ENCODE peak calls at places on chromosome 9, in six cellular contexts. M, G, Y, C, V and Q are unnamed samples.

GRCh38 chr9:31027678-31028077 is 1356.8 kb upstream of the ACO1 start:
- DNase-seq in M (no peak), G (no peak), Y (no peak), C (no peak), V (no peak), Q (no peak)

GRCh38 chr9:130030821-130031481 is 12.0 kb downstream of the FNBP1 start:
- DNase-seq in M (no peak), G (no peak), Y (no peak), C (no peak), V (no peak), Q (no peak)

GRCh38 chr9:137555179-137555578 is 3.5 kb downstream of the MRPL41 start:
- DNase-seq in M (no peak), G (no peak), Y (no peak), C (no peak), V (no peak), Q (no peak)

GRCh38 chr9:21708846-21709245 is 93.6 kb upstream of the MTAP start:
- DNase-seq in M (no peak), G (no peak), Y (no peak), C (no peak), V (no peak), Q (no peak)

GRCh38 chr9:131732636-131733340 is 7.1 kb downstream of the RAPGEF1 start:
- DNase-seq in M (no peak), G (no peak), Y (no peak), C (no peak), V (no peak), Q (no peak)

GRCh38 chr9:129785866-129786265 is 17.1 kb upstream of the TOR1B start:
- DNase-seq in M (no peak), G (no peak), Y (no peak), C (no peak), V (no peak), Q (no peak)

GRCh38 chr9:92740446-92740961 is 24.1 kb downstream of the BICD2 start:
- DNase-seq in M (no peak), G (no peak), Y (no peak), C (no peak), V (no peak), Q (no peak)

GRCh38 chr9:133888048-133888778 is 103.9 kb downstream of the VAV2 start:
- DNase-seq in M (no peak), G (no peak), Y (no peak), C (no peak), V (no peak), Q (no peak)

GRCh38 chr9:95809686-95810085 is 65.8 kb upstream of the ERCC6L2 start:
- DNase-seq in M (no peak), G (no peak), Y (no peak), C (no peak), V (no peak), Q (no peak)

GRCh38 chr9:11805969-11806368 is 887.2 kb upstream of the TYRP1 start:
- DNase-seq in M (no peak), G (no peak), Y (no peak), C (no peak), V (no peak), Q (no peak)

GRCh38 chr9:76634356-76635054 is 129.7 kb upstream of the PCA3 start:
- DNase-seq in M (no peak), G (no peak), Y (peak), C (no peak), V (no peak), Q (peak)

GRCh38 chr9:124218438-124219289 is 39.1 kb upstream of the NEK6 start:
- DNase-seq in M (peak), G (no peak), Y (peak), C (peak), V (peak), Q (no peak)

GRCh38 chr9:130860458-130861316 is 25.6 kb downstream of the ABL1 start:
- DNase-seq in M (peak), G (no peak), Y (peak), C (peak), V (peak), Q (no peak)

GRCh38 chr9:5509573-5509972 is 758 bp upstream of the PDCD1LG2 start:
- DNase-seq in M (no peak), G (no peak), Y (peak), C (no peak), V (no peak), Q (peak)

GRCh38 chr9:96219615-96220257 is 82.2 kb downstream of the HSD17B3 start:
- DNase-seq in M (peak), G (no peak), Y (no peak), C (peak), V (no peak), Q (no peak)

GRCh38 chr9:129841071-129841470 is 5.8 kb downstream of the USP20 start:
- DNase-seq in M (no peak), G (no peak), Y (no peak), C (no peak), V (no peak), Q (no peak)

GRCh38 chr9:113590991-113591898 is 127.7 kb downstream of the RGS3 start:
- DNase-seq in M (peak), G (peak), Y (peak), C (peak), V (peak), Q (no peak)

GRCh38 chr9:136614372-136614922 is 48.3 kb upstream of the EGFL7 start:
- DNase-seq in M (no peak), G (no peak), Y (no peak), C (peak), V (no peak), Q (peak)

GRCh38 chr9:35164711-35165110 is 2.9 kb downstream of the UNC13B start:
- DNase-seq in M (no peak), G (no peak), Y (no peak), C (no peak), V (no peak), Q (no peak)

GRCh38 chr9:90842984-90843383 is 41.4 kb downstream of the SYK start:
- DNase-seq in M (no peak), G (no peak), Y (no peak), C (no peak), V (no peak), Q (no peak)

GRCh38 chr9:109098221-109098959 is 21.4 kb downstream of the TMEM245 start:
- DNase-seq in M (no peak), G (no peak), Y (peak), C (peak), V (no peak), Q (no peak)

GRCh38 chr9:100445161-100445902 is 18.4 kb downstream of the MSANTD3 start:
- DNase-seq in M (no peak), G (no peak), Y (no peak), C (no peak), V (no peak), Q (no peak)
- TF ChIP-seq CTCF in M (peak), G (no peak), Y (peak), C (no peak), V (no peak), Q (no peak)

GRCh38 chr9:69535296-69535832 is 136.8 kb downstream of the APBA1 start:
- DNase-seq in M (no peak), G (no peak), Y (no peak), C (no peak), V (no peak), Q (no peak)
- TF ChIP-seq CTCF in M (no peak), G (no peak), Y (no peak), C (no peak), V (no peak), Q (no peak)

GRCh38 chr9:116491219-116491618 is 195.9 kb upstream of the TRIM32 start:
- DNase-seq in M (no peak), G (no peak), Y (no peak), C (no peak), V (no peak), Q (no peak)
- TF ChIP-seq CTCF in M (no peak), G (no peak), Y (no peak), C (no peak), V (no peak), Q (no peak)

DNA sequence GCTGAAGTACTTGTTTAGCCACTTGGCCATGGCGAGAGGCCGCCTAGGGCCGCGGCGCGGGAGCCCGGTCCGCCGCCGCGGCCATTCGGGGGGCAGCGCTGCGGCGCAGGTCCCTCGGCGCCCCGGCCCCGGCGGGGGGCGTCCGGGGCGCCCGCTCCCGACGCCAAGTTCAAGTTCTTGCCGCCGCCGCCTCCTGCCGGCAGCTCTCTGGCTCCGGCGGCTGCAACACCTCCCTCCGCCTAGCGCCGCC is 486 bp downstream of the SHB start:
- DNase-seq in M (no peak), G (no peak), Y (peak), C (no peak), V (no peak), Q (no peak)
- TF ChIP-seq CTCF in M (peak), G (peak), Y (peak), C (peak), V (no peak), Q (peak)